ENCODE peak calls at places on chromosomes 11 and 22, in six cellular contexts. U is suprapubic skin; D is CD8-positive, alpha-beta memory T cell; C is fibroblast of gingiva; V is occipital lobe; X is T-helper 1 cell. B is an unnamed sample.

GRCh38 chr11:68903631-68904457 is at the start of the genes IGHMBP2 and MRPL21:
- DNase-seq in U (peak; percentile 92), D (peak; percentile 79), C (peak; percentile 80), V (peak; percentile 84), X (peak; percentile 86), B (peak; percentile 73)

GRCh38 chr11:132114185-132114584 is 743.8 kb downstream of the NTM start:
- DNase-seq in U (no peak), D (no peak), C (peak; percentile 53), V (no peak), X (no peak), B (no peak)

GRCh38 chr22:20138417-20138738 is 6.8 kb downstream of the ZDHHC8 start:
- DNase-seq in U (no peak), D (no peak), C (no peak), V (no peak), X (no peak), B (no peak)

GRCh38 chr11:116578971-116579687 is 193.7 kb downstream of the BUD13 start:
- DNase-seq in U (no peak), D (no peak), C (no peak), V (peak; percentile 10), X (no peak), B (no peak)

GRCh38 chr11:125312391-125312790 is 147.8 kb downstream of the PKNOX2 start:
- DNase-seq in U (no peak), D (no peak), C (no peak), V (no peak), X (no peak), B (no peak)

GRCh38 chr11:134516529-134516928 is 104.5 kb upstream of the B3GAT1 start:
- DNase-seq in U (peak; percentile 55), D (no peak), C (no peak), V (no peak), X (no peak), B (no peak)

GRCh38 chr11:124745835-124746620 is 6.0 kb downstream of the VSIG2 start:
- DNase-seq in U (peak; percentile 80), D (no peak), C (no peak), V (no peak), X (peak; percentile 25), B (no peak)

GRCh38 chr11:78253797-78254196 is 65.1 kb downstream of the USP35 start:
- DNase-seq in U (no peak), D (no peak), C (no peak), V (no peak), X (no peak), B (no peak)

GRCh38 chr11:8593935-8594909 is at the start of gene STK33:
- DNase-seq in U (no peak), D (peak; percentile 4), C (no peak), V (no peak), X (peak; percentile 50), B (no peak)

GRCh38 chr11:4826425-4826824 is 5.3 kb downstream of the OR51F2 start:
- DNase-seq in U (no peak), D (no peak), C (no peak), V (no peak), X (no peak), B (no peak)

GRCh38 chr11:61910473-61911123 is 6.8 kb downstream of the RAB3IL1 start:
- DNase-seq in U (no peak), D (no peak), C (no peak), V (no peak), X (no peak), B (no peak)

GRCh38 chr22:17675584-17675983 is 37.0 kb downstream of the BCL2L13 start:
- DNase-seq in U (no peak), D (no peak), C (no peak), V (no peak), X (no peak), B (no peak)

GRCh38 chr22:39142088-39142667 is 10.3 kb downstream of the CBX7 start:
- DNase-seq in U (no peak), D (no peak), C (no peak), V (no peak), X (no peak), B (no peak)

B was measured in lower leg skin.